ENCODE peak calls at places on chromosomes 12 and 14, in four cellular contexts. One of them, this sample, is unnamed.

GRCh38 chr12:103392722-103393121 is 103.0 kb downstream of the C12orf42 start:
- DNase-seq in endothelial cell of umbilical vein: no peak
- DNase-seq in IMR-90: no peak
- DNase-seq in K562: no peak
- DNase-seq in this sample: peak

GRCh38 chr12:78470354-78471195 is 394.0 kb upstream of the SYT1 start:
- DNase-seq in endothelial cell of umbilical vein: peak
- DNase-seq in IMR-90: peak
- DNase-seq in K562: peak
- DNase-seq in this sample: no peak

GRCh38 chr12:6200266-6201198 is at the start of gene CD9:
- DNase-seq in endothelial cell of umbilical vein: peak
- DNase-seq in IMR-90: no peak
- DNase-seq in K562: peak
- DNase-seq in this sample: no peak

GRCh38 chr12:99984271-99985128 is at the start of gene ANKS1B:
- DNase-seq in endothelial cell of umbilical vein: peak
- DNase-seq in IMR-90: peak
- DNase-seq in K562: peak
- DNase-seq in this sample: no peak

GRCh38 chr14:61973981-61974380 is 211.8 kb downstream of the SNAPC1 start:
- DNase-seq in endothelial cell of umbilical vein: no peak
- DNase-seq in IMR-90: peak
- DNase-seq in K562: no peak
- DNase-seq in this sample: no peak

GRCh38 chr14:89308232-89308959 is 108.6 kb downstream of the FOXN3 start:
- DNase-seq in endothelial cell of umbilical vein: no peak
- DNase-seq in IMR-90: peak
- DNase-seq in K562: no peak
- DNase-seq in this sample: no peak

GRCh38 chr12:107512391-107512790 is 173.2 kb upstream of the PWP1 start:
- DNase-seq in endothelial cell of umbilical vein: no peak
- DNase-seq in IMR-90: peak
- DNase-seq in K562: no peak
- DNase-seq in this sample: no peak

GRCh38 chr12:53726946-53727309 is 324 bp downstream of the CALCOCO1 start:
- DNase-seq in endothelial cell of umbilical vein: no peak
- DNase-seq in IMR-90: peak
- DNase-seq in K562: no peak
- DNase-seq in this sample: no peak

GRCh38 chr14:57266060-57266459 is 2.6 kb downstream of the EXOC5 start:
- DNase-seq in endothelial cell of umbilical vein: peak
- DNase-seq in IMR-90: peak
- DNase-seq in K562: no peak
- DNase-seq in this sample: no peak

GRCh38 chr12:1838223-1838993 is 18.0 kb downstream of the LRTM2 start:
- DNase-seq in endothelial cell of umbilical vein: no peak
- DNase-seq in IMR-90: no peak
- DNase-seq in K562: no peak
- DNase-seq in this sample: no peak

GRCh38 chr12:119118625-119119024 is 60.1 kb upstream of the HSPB8 start:
- DNase-seq in endothelial cell of umbilical vein: no peak
- DNase-seq in IMR-90: no peak
- DNase-seq in K562: no peak
- DNase-seq in this sample: no peak

GRCh38 chr12:119117936-119118335 is 60.8 kb upstream of the HSPB8 start:
- DNase-seq in endothelial cell of umbilical vein: no peak
- DNase-seq in IMR-90: no peak
- DNase-seq in K562: no peak
- DNase-seq in this sample: no peak

GRCh38 chr12:119113587-119113986 is 65.1 kb upstream of the HSPB8 start:
- DNase-seq in endothelial cell of umbilical vein: no peak
- DNase-seq in IMR-90: no peak
- DNase-seq in K562: no peak
- DNase-seq in this sample: no peak

GRCh38 chr12:119114294-119114693 is 64.4 kb upstream of the HSPB8 start:
- DNase-seq in endothelial cell of umbilical vein: no peak
- DNase-seq in IMR-90: no peak
- DNase-seq in K562: no peak
- DNase-seq in this sample: no peak

GRCh38 chr12:119115296-119115905 is 63.3 kb upstream of the HSPB8 start:
- DNase-seq in endothelial cell of umbilical vein: peak
- DNase-seq in IMR-90: peak
- DNase-seq in K562: peak
- DNase-seq in this sample: no peak
- TF ChIP-seq FOS in endothelial cell of umbilical vein: no peak
- TF ChIP-seq FOS in IMR-90: no peak
- TF ChIP-seq FOS in K562: no peak
- TF ChIP-seq FOS in this sample: no peak

DNA sequence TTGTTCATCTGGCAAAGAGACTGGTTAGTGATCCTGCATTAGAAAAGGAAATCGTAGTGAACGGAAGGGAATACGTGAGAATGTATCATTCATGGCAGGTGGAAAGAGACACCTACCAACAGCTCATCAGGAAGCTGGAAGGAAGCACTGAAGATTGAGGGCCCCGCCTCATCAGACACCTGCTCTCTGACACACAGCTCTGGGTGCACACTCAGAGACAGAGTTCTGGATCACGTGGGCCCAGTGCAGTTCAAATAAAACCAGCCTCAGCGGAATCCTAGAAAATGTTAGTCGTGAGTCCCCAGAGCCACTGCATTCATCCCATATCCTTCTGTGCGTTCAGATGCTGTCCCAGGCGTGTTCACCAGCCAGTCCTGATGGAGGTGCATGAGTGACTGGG is 129.7 kb downstream of the GLT1D1 start:
- DNase-seq in endothelial cell of umbilical vein: no peak
- DNase-seq in IMR-90: no peak
- DNase-seq in K562: no peak
- DNase-seq in this sample: no peak
- TF ChIP-seq FOS in endothelial cell of umbilical vein: no peak
- TF ChIP-seq FOS in IMR-90: no peak
- TF ChIP-seq FOS in K562: no peak
- TF ChIP-seq FOS in this sample: no peak

GRCh38 chr14:76810953-76811400 is 1.7 kb downstream of the ANGEL1 start:
- DNase-seq in endothelial cell of umbilical vein: peak
- DNase-seq in IMR-90: peak
- DNase-seq in K562: peak
- DNase-seq in this sample: no peak
- TF ChIP-seq FOS in endothelial cell of umbilical vein: no peak
- TF ChIP-seq FOS in IMR-90: no peak
- TF ChIP-seq FOS in K562: no peak
- TF ChIP-seq FOS in this sample: no peak

GRCh38 chr14:104972301-104973211 is 5.6 kb downstream of the AHNAK2 start:
- DNase-seq in endothelial cell of umbilical vein: peak
- DNase-seq in IMR-90: no peak
- DNase-seq in K562: no peak
- DNase-seq in this sample: no peak
- TF ChIP-seq FOS in endothelial cell of umbilical vein: peak
- TF ChIP-seq FOS in IMR-90: no peak
- TF ChIP-seq FOS in K562: no peak
- TF ChIP-seq FOS in this sample: no peak

DNA sequence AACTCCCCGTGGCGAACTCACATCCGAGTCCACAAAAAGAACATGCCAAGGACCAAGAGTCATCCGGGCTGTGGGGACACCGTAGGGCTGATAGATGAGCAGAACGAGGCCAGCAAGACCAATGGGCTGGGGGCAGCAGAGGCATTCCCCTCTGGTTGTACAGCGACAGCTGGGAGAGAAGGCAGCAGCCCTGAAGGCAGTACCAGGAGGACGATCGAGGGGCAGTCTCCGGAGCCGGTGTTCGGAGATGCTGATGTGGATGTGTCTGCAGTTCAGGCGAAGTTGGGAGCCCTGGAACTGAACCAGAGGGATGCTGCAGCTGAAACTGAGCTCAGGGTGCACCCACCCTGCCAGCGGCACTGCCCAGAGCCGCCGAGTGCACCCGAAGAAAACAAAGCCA is 50.7 kb downstream of the TBC1D30 start:
- DNase-seq in endothelial cell of umbilical vein: no peak
- DNase-seq in IMR-90: no peak
- DNase-seq in K562: no peak
- DNase-seq in this sample: no peak
- TF ChIP-seq FOS in endothelial cell of umbilical vein: no peak
- TF ChIP-seq FOS in IMR-90: no peak
- TF ChIP-seq FOS in K562: no peak
- TF ChIP-seq FOS in this sample: no peak

DNA sequence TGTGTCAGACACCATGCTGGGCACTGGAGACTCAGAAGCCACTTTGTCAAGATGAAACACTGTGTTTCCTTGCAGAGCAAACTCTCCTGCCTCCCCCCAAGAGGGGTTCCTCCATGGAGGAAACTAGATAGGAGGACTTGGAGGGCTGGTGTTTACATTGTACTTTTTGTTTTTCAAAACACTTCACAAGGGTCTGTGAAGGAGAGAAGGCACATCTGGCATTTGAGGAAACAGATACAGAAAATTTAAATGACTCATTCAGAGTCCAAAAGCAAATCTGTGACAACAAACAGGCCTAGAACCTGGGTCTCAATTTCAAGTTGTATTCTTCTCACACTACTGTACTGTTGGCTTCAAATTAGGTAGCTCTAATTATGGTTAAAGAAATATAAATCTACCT is 6.8 kb upstream of the CDKL1 start:
- DNase-seq in endothelial cell of umbilical vein: peak
- DNase-seq in IMR-90: peak
- DNase-seq in K562: no peak
- DNase-seq in this sample: no peak
- TF ChIP-seq FOS in endothelial cell of umbilical vein: peak
- TF ChIP-seq FOS in IMR-90: peak
- TF ChIP-seq FOS in K562: no peak
- TF ChIP-seq FOS in this sample: no peak

GRCh38 chr12:122799635-122800243 is 25.4 kb downstream of the CCDC62 start:
- DNase-seq in endothelial cell of umbilical vein: no peak
- DNase-seq in IMR-90: no peak
- DNase-seq in K562: no peak
- DNase-seq in this sample: no peak

GRCh38 chr12:122793685-122794106 is 19.3 kb downstream of the CCDC62 start:
- DNase-seq in endothelial cell of umbilical vein: peak
- DNase-seq in IMR-90: peak
- DNase-seq in K562: peak
- DNase-seq in this sample: no peak

GRCh38 chr12:122790393-122791075 is 16.2 kb downstream of the CCDC62 start:
- DNase-seq in endothelial cell of umbilical vein: no peak
- DNase-seq in IMR-90: peak
- DNase-seq in K562: no peak
- DNase-seq in this sample: no peak

DNA sequence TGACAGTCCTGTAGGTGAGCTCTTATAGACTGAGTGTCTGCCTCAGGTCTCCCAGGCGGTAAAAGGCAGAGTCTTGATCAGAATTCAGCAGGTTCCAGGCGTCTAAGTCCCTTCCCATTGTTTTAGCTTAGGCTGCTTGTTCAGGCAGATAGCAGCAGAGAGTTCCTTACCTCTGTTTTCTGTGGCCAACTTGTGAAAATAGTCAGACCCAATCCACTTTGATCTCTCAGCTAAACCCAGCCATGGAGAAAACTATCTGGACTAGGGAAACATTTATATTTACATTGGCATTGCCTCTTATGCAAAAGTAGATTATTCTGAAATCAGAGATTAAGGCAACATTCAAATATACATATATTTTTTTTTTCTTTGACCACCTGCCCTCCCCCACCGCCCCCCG is 21.4 kb downstream of the CCDC62 start:
- DNase-seq in endothelial cell of umbilical vein: no peak
- DNase-seq in IMR-90: no peak
- DNase-seq in K562: no peak
- DNase-seq in this sample: no peak
- TF ChIP-seq FOS in endothelial cell of umbilical vein: no peak
- TF ChIP-seq FOS in IMR-90: no peak
- TF ChIP-seq FOS in K562: no peak
- TF ChIP-seq FOS in this sample: no peak

GRCh38 chr12:28135801-28136439 is 54.3 kb upstream of the CCDC91 start:
- DNase-seq in endothelial cell of umbilical vein: no peak
- DNase-seq in IMR-90: no peak
- DNase-seq in K562: peak
- DNase-seq in this sample: no peak
- TF ChIP-seq FOS in endothelial cell of umbilical vein: no peak
- TF ChIP-seq FOS in IMR-90: no peak
- TF ChIP-seq FOS in K562: no peak
- TF ChIP-seq FOS in this sample: no peak

DNA sequence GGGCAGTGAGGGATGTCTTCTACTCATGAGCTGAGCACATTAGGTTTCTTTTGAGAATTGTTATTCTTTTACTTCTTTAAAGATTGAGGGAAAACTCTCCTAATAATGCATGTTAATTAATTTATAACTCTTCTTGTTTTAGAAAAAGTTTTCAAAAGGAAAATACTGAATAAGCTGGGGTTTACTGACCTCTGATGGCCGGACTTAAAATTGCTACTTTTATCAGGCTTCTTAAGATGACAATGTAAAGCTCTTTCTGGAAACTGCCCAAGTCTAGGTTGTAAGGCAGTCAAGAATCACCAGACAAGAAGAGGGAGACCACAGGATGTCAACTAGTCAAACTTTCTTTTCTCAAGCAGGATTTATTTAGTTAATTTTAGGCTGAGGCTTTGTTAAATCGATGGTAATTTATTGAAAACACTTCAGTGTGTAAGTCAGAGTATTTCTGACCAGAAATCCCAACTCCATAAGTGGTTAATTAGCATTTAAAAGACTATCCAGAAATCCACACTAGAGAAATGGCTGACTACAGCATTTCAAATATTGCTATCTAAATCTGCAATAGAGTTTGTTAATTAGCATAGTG is 82.1 kb downstream of the AVPR1A start:
- DNase-seq in endothelial cell of umbilical vein: peak
- DNase-seq in IMR-90: peak
- DNase-seq in K562: peak
- DNase-seq in this sample: no peak
- TF ChIP-seq FOS in endothelial cell of umbilical vein: no peak
- TF ChIP-seq FOS in IMR-90: no peak
- TF ChIP-seq FOS in K562: no peak
- TF ChIP-seq FOS in this sample: no peak

This sample was measured in GM12878.